ENCODE peak calls at places on chromosomes 13 and 19, in five cellular contexts. T is uterus; N is stimulated activated CD4-positive, alpha-beta T cell treated with anti-CD3 and anti-CD28 coated beads, TNF-alpha, amount 100 ng/mL, for 4 hours; S is cardiac muscle cell; I is aorta. F is an unnamed sample.

GRCh38 chr13:21813110-21813509 is 142.2 kb downstream of the FGF9 start:
- DNase-seq in T (no peak), N (no peak), I (no peak), S (no peak), F (no peak)

GRCh38 chr13:29847501-29847983 is 2.9 kb downstream of the UBL3 start:
- DNase-seq in S (peak), T (peak), I (no peak), N (no peak), F (no peak)

GRCh38 chr13:27639186-27639585 is 17.5 kb downstream of the POLR1D start:
- DNase-seq in N (no peak), I (no peak), S (no peak), T (no peak), F (no peak)

GRCh38 chr19:19655051-19655594 is 8.4 kb downstream of the ATP13A1 start:
- DNase-seq in I (peak), N (no peak), S (no peak), T (no peak), F (no peak)

GRCh38 chr13:39779337-39780270 is 124.1 kb downstream of the COG6 start:
- DNase-seq in T (no peak), S (peak), N (no peak), I (no peak), F (no peak)

GRCh38 chr13:53499551-53499950 is 470.9 kb downstream of the OLFM4 start:
- DNase-seq in S (no peak), N (no peak), T (no peak), I (no peak), F (no peak)

GRCh38 chr13:73058432-73058740 is 419 bp upstream of the KLF5 start:
- DNase-seq in N (no peak), T (no peak), S (no peak), I (no peak), F (no peak)

GRCh38 chr19:15010497-15011255 is 31.0 kb upstream of the SLC1A6 start:
- DNase-seq in I (no peak), N (no peak), T (no peak), S (peak), F (peak)

GRCh38 chr19:38556521-38557174 is 61.1 kb downstream of the MAP4K1 start:
- DNase-seq in T (no peak), S (peak), I (no peak), N (no peak), F (no peak)

F was measured in iPS DF 6.9.